ENCODE peak calls at places on chromosomes 7 and 10, in four cellular contexts. R is tibial nerve, W is tibial artery, C is fibroblast of lung. Q is an unnamed sample. For H3K4me1, the result is how much of the 10 kb centered on the place peaks cover.

GRCh38 chr7:50730459-50731400 is 52.0 kb downstream of the GRB10 start:
- DNase-seq in R (no peak), W (no peak), C (no peak), Q (no peak)

GRCh38 chr10:84177541-84178386 is 4.2 kb downstream of the GPR15LG start:
- DNase-seq in R (no peak), W (no peak), C (no peak), Q (no peak)

GRCh38 chr7:150941983-150942590 is 36.0 kb downstream of the KCNH2 start:
- DNase-seq in R (peak), W (no peak), C (no peak), Q (no peak)

GRCh38 chr7:100065452-100066186 is 15.9 kb downstream of the ZNF3 start:
- DNase-seq in R (no peak), W (no peak), C (peak), Q (no peak)

GRCh38 chr7:2166625-2167280 is 66.0 kb downstream of the MAD1L1 start:
- DNase-seq in R (no peak), W (no peak), C (no peak), Q (no peak)

GRCh38 chr7:117323585-117323876 is 673 bp upstream of the WNT2 start:
- DNase-seq in R (no peak), W (no peak), C (no peak), Q (no peak)

GRCh38 chr7:116232920-116233319 is 22.6 kb downstream of the TES start:
- DNase-seq in R (no peak), W (no peak), C (no peak), Q (no peak)

GRCh38 chr7:114818501-114818900 is 103.4 kb upstream of the MDFIC start:
- DNase-seq in R (no peak), W (no peak), C (peak), Q (no peak)

GRCh38 chr7:91193141-91193540 is 71.1 kb upstream of the FZD1 start:
- DNase-seq in R (no peak), W (no peak), C (peak), Q (no peak)

GRCh38 chr7:27611043-27611442 is 51.6 kb downstream of the HIBADH start:
- DNase-seq in R (no peak), W (no peak), C (peak), Q (no peak)

GRCh38 chr7:114857605-114858004 is 64.3 kb upstream of the MDFIC start:
- DNase-seq in R (no peak), W (no peak), C (no peak), Q (no peak)

GRCh38 chr7:20076835-20077234 is 140.3 kb downstream of the MACC1 start:
- DNase-seq in R (no peak), W (no peak), C (peak), Q (no peak)

GRCh38 chr10:26093229-26093628 is 123.3 kb upstream of the GAD2 start:
- DNase-seq in R (no peak), W (no peak), C (no peak), Q (no peak)

GRCh38 chr7:100972002-100972347 is 2.6 kb downstream of the MUC12 start:
- DNase-seq in R (no peak), W (no peak), C (no peak), Q (no peak)

GRCh38 chr10:12782537-12782936 is 219.0 kb downstream of the CCDC3 start:
- DNase-seq in R (no peak), W (no peak), C (peak), Q (no peak)

GRCh38 chr7:139752600-139752999 is 25.2 kb downstream of the HIPK2 start:
- DNase-seq in R (no peak), W (no peak), C (no peak), Q (no peak)

GRCh38 chr10:74079028-74079913 is 71.4 kb downstream of the AP3M1 start:
- DNase-seq in R (no peak), W (no peak), C (peak), Q (no peak)

GRCh38 chr10:74081192-74081803 is 69.3 kb downstream of the AP3M1 start:
- DNase-seq in R (no peak), W (peak), C (peak), Q (no peak)

GRCh38 chr10:74078037-74078436 is 72.6 kb downstream of the AP3M1 start:
- DNase-seq in R (no peak), W (no peak), C (peak), Q (no peak)

GRCh38 chr10:74081918-74082317 is 68.7 kb downstream of the AP3M1 start:
- DNase-seq in R (no peak), W (no peak), C (no peak), Q (no peak)

GRCh38 chr10:74079914-74080590 is 70.6 kb downstream of the AP3M1 start:
- DNase-seq in R (no peak), W (no peak), C (peak), Q (no peak)
- H3K4me1 ChIP-seq in R (under half), W (half or more), C (under half), Q (under half)

DNA sequence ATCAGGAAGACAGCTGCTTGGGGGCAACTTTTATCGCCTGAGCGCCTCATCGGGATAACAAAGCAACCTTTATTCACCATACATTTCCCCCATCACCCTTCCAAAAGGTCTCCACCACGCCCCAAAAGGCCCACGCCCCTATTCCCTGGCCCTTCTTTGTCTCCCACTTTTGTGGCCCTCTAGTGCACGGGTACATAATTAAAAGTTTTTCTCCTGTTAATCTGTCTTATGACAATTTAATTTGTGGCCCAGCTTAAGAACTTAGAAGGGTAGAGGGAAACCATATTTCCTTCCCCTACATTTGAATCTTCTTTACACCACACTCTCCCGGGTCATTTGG is 643 bp downstream of the RP9 start:
- DNase-seq in R (no peak), W (no peak), C (peak), Q (no peak)
- TF ChIP-seq CTCF in R (no peak), W (no peak), C (no peak), Q (no peak)

GRCh38 chr7:137295925-137296324 is 47.6 kb downstream of the PTN start:
- DNase-seq in R (no peak), W (no peak), C (no peak), Q (no peak)

GRCh38 chr7:137296551-137296950 is 47.0 kb downstream of the PTN start:
- DNase-seq in R (no peak), W (no peak), C (no peak), Q (no peak)

GRCh38 chr7:137302075-137302474 is 41.5 kb downstream of the PTN start:
- DNase-seq in R (no peak), W (no peak), C (no peak), Q (no peak)

GRCh38 chr7:137298464-137298794 is 45.1 kb downstream of the PTN start:
- DNase-seq in R (no peak), W (no peak), C (no peak), Q (no peak)

DNA sequence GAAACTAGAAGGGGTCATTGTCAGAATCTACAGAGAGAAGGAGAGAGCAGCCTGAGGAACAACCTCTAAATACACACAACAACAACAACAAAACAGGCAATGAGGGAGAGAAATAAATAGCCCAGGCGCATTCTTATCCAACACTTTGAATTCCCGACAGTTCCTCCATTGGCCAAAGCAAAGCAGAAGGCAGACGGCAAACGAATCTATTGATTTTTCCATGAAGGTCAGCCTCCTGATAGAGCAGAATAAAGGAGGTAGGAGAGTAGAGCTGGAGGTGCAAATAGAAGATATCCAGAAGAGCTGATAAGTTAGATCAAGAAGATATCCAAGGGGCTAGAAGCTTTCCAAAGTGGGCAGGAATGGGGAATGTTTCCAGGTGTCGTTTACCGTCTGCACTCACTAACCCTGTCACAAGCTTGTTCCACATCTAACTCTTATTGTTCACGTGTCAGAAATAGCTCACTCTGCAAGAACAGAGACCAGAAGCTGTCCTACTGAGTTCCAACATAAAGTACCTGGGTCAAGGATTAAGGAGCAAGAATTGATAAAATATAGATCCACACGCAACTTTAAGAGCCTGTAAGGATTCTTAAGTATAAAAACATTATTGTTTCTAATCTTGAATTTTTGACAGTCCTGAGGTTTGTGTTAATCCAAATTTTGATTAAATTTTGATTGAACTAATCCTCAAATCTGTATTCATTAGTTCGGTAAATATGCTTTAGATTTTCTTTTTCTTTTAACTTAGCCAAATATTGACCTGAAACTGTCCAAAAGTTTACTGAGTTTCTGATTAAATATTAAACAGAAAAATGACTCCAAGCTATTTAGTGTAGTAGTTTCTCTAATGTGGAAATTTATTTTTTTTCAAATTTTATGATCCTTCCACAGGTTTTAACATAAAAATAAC is 45.7 kb downstream of the PTN start:
- DNase-seq in R (no peak), W (no peak), C (no peak), Q (no peak)
- H3K27ac ChIP-seq in R (no peak), W (no peak), C (no peak), Q (no peak)

GRCh38 chr10:74008212-74008731 is 10.4 kb downstream of the VCL start:
- DNase-seq in R (no peak), W (no peak), C (peak), Q (no peak)

GRCh38 chr10:74012480-74012879 is 14.6 kb downstream of the VCL start:
- DNase-seq in R (no peak), W (no peak), C (no peak), Q (no peak)

GRCh38 chr10:74011016-74011415 is 13.1 kb downstream of the VCL start:
- DNase-seq in R (no peak), W (no peak), C (no peak), Q (no peak)

GRCh38 chr10:74013004-74013403 is 15.1 kb downstream of the VCL start:
- DNase-seq in R (no peak), W (no peak), C (no peak), Q (no peak)

DNA sequence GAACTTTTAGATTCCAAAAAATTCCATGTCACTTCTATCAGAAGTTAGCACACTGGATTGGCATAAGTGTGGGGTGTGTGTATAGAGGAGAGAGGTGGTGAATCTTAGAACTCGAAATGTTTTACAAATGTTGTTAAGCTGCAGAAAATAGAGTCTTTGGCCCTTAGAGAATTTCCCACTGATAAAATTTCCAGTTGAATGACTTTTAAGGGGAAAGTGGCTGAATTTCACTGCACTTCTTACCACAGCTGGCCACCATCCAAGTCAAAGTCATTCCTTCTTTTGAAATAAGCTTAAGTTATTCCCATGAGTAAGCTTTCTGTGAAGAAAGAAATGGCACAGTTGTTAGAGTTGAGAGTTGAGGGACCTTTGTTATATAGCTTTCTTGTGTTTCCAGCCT is 13.8 kb downstream of the VCL start:
- DNase-seq in R (no peak), W (peak), C (peak), Q (peak)
- H3K4me1 ChIP-seq in R (under half), W (half or more), C (under half), Q (half or more)

DNA sequence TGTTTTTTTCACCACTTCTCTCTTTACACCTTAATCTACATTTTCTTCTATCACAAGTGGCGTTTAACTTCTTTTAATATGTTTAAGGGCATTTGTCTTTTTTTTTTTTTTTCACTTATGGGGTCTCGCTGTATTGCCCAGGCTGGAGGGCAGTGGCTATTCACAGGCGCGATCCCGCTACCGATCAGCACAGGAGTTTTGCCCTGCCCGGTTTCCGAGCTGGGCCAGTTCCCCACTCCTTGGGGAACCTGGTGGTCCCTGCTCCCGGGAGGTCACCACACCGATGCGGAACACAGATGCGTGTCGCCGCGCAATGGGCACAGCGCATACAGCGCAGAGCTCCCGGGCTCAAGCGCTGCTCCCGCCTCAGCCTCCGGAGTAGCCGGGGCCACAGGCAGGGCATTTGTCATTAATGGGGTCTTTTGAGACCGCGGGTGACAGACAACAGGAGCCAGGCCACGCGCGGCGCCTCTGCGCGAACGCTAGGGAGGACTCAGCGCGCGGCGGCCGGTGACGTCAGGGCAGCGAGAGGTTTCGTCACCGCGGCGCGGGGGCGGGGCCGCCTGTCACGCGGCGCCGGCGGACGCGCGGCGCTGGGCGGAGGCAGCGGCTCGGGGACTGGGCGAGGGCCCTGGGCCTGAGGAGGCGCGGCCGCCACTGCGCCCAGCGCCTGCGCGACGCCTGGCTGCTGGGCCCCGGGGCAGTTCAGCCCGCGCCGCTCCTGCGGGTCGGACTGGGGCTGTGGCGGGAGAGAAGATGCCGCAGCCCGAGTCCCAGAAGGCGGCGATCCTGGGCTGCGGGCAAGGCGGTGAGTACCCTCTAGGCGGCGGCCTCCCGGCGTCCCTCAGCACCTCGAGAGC is at the start of gene GALNT11:
- DNase-seq in R (peak), W (peak), C (peak), Q (peak)
- TF ChIP-seq CTCF in R (peak), W (peak), C (no peak), Q (peak)